ENCODE peak calls at places on chromosomes 6 and 20, in ten cellular contexts. E, K, Y, W, P, U, R, S, Z and X are unnamed samples.

GRCh38 chr6:9412951-9413559 is 977.7 kb upstream of the SLC35B3 start:
- DNase-seq in E (peak; percentile 24), K (no peak), Y (no peak), W (peak; percentile 54), P (no peak), U (no peak), R (peak; percentile 36), S (no peak), Z (no peak), X (no peak)

GRCh38 chr6:125154184-125155135 is 887 bp downstream of the TPD52L1 start:
- DNase-seq in E (peak; percentile 35), K (peak; percentile 8), Y (peak; percentile 74), W (peak; percentile 17), P (no peak), U (no peak), R (peak; percentile 75), S (peak; percentile 78), Z (no peak), X (no peak)

GRCh38 chr20:48166082-48166835 is 381.0 kb upstream of the SULF2 start:
- DNase-seq in E (no peak), K (no peak), Y (no peak), W (no peak), P (no peak), U (no peak), R (no peak), S (no peak), Z (no peak), X (no peak)

GRCh38 chr20:32333988-32334885 is 23.9 kb upstream of the ASXL1 start:
- DNase-seq in E (peak; percentile 70), K (no peak), Y (peak; percentile 74), W (peak; percentile 86), P (peak; percentile 15), U (no peak), R (peak; percentile 54), S (peak; percentile 92), Z (no peak), X (no peak)

GRCh38 chr6:156731436-156731835 is 45.7 kb upstream of the ARID1B start:
- DNase-seq in E (no peak), K (no peak), Y (no peak), W (no peak), P (no peak), U (no peak), R (no peak), S (no peak), Z (peak; percentile 19), X (peak; percentile 49)

GRCh38 chr6:51842066-51842465 is 245.3 kb downstream of the PKHD1 start:
- DNase-seq in E (no peak), K (no peak), Y (peak; percentile 19), W (no peak), P (no peak), U (no peak), R (no peak), S (no peak), Z (no peak), X (no peak)

GRCh38 chr6:168166627-168167026 is 87.6 kb upstream of the FRMD1 start:
- DNase-seq in E (peak; percentile 12), K (no peak), Y (no peak), W (no peak), P (no peak), U (peak; percentile 47), R (no peak), S (no peak), Z (no peak), X (no peak)

GRCh38 chr6:136085370-136086115 is 164.6 kb downstream of the MTFR2 start:
- DNase-seq in E (no peak), K (no peak), Y (no peak), W (no peak), P (no peak), U (no peak), R (no peak), S (no peak), Z (no peak), X (no peak)

GRCh38 chr20:51457281-51457932 is 85.1 kb downstream of the NFATC2 start:
- DNase-seq in E (peak; percentile 71), K (no peak), Y (peak; percentile 70), W (peak; percentile 21), P (no peak), U (no peak), R (peak; percentile 75), S (no peak), Z (peak; percentile 23), X (peak; percentile 62)

GRCh38 chr20:51284161-51284560 is 258.4 kb downstream of the NFATC2 start:
- DNase-seq in E (no peak), K (no peak), Y (no peak), W (no peak), P (no peak), U (no peak), R (no peak), S (no peak), Z (no peak), X (no peak)

GRCh38 chr6:41887355-41887754 is 7.8 kb downstream of the USP49 start:
- DNase-seq in E (no peak), K (peak; percentile 90), Y (no peak), W (no peak), P (no peak), U (no peak), R (no peak), S (no peak), Z (no peak), X (no peak)

DNA sequence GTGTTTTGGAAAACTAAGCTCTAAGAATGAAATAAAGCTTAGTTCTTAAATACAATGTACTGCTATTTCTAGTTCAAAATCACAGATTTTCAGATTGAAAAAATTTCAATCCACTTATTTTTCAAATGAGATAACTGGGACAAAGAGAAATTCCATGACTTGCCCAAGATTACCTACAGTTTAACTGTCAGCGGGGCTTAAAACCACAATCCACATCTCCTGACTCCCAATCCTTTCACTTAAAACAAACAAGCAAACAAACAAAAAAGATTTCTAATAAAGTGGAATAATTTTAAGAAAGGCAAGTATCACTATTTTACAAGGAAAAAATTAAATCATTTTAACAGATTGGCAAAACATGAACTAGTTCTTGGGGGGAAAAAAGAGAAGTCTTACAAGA is 4.2 kb downstream of the PHIP start:
- DNase-seq in E (no peak), K (no peak), Y (no peak), W (no peak), P (no peak), U (no peak), R (no peak), S (no peak), Z (no peak), X (no peak)
- H3K4me3 ChIP-seq in E (no peak overlapping the region), K (no peak overlapping the region), Y (no peak overlapping the region), W (no peak overlapping the region), P (no peak overlapping the region), U (no peak overlapping the region), R (no peak overlapping the region), S (no peak overlapping the region), Z (no peak overlapping the region), X (no peak overlapping the region)

GRCh38 chr6:19837511-19838441 is 606 bp downstream of the ID4 start:
- DNase-seq in E (peak; percentile 20), K (no peak), Y (peak; percentile 84), W (no peak), P (no peak), U (no peak), R (no peak), S (peak; percentile 80), Z (no peak), X (no peak)
- H3K4me3 ChIP-seq in E (peak overlapping the region; percentile 61), K (no peak overlapping the region), Y (peak overlapping the region; percentile 54), W (no peak overlapping the region), P (no peak overlapping the region), U (peak overlapping the region; percentile 92), R (peak overlapping the region; percentile 24), S (peak overlapping the region; percentile 59), Z (peak overlapping the region; percentile 73), X (peak overlapping the region; percentile 50)

DNA sequence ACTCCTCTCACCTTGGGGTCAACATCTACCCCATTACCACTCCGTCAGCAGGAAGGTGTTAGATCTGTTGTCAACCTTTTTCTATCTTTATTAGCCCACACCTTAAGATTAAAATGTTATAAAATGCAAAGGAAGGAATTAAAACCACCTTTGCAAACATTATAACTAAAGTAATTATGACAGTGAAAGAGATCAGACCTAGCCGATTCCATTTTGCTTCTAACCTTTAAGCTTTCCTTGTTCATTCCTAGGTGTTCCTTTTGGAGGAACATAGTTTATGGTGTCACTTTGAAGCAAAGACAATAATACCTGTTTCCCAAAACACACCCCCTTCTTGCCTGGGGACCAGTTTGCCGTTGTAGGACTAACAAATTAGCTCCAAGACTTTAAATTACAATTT is 1223.0 kb upstream of the ADGRB3 start:
- DNase-seq in E (no peak), K (no peak), Y (no peak), W (no peak), P (no peak), U (no peak), R (no peak), S (no peak), Z (no peak), X (no peak)
- H3K4me3 ChIP-seq in E (no peak overlapping the region), K (no peak overlapping the region), Y (no peak overlapping the region), W (no peak overlapping the region), P (no peak overlapping the region), U (no peak overlapping the region), R (no peak overlapping the region), S (no peak overlapping the region), Z (no peak overlapping the region), X (no peak overlapping the region)

GRCh38 chr6:104623052-104623690 is 236.5 kb downstream of the HACE1 start:
- DNase-seq in E (peak; percentile 50), K (peak; percentile 21), Y (no peak), W (peak; percentile 19), P (no peak), U (no peak), R (no peak), S (no peak), Z (no peak), X (no peak)
- H3K4me3 ChIP-seq in E (no peak overlapping the region), K (no peak overlapping the region), Y (no peak overlapping the region), W (no peak overlapping the region), P (no peak overlapping the region), U (no peak overlapping the region), R (no peak overlapping the region), S (no peak overlapping the region), Z (no peak overlapping the region), X (no peak overlapping the region)

DNA sequence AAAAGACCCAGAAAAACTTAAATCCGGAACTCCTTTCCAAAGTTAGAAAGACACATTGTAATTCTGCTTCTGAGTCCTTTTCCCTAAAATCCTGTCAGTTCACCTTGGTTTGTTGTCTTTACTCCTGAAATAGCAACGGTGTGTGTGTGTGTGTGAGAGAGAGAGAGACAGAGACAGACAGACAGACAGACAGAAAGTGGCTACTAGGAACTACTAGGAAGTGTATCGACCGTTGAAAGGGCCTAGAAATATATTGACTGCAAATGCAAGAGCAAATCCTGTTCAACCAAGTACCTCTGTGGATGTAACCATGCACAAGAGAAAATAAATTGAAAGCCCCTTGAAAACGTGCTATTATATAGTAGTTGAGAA is 100.0 kb upstream of the MLIP start:
- DNase-seq in E (no peak), K (no peak), Y (no peak), W (no peak), P (no peak), U (no peak), R (no peak), S (no peak), Z (no peak), X (no peak)
- H3K4me3 ChIP-seq in E (no peak overlapping the region), K (no peak overlapping the region), Y (no peak overlapping the region), W (no peak overlapping the region), P (no peak overlapping the region), U (no peak overlapping the region), R (no peak overlapping the region), S (no peak overlapping the region), Z (no peak overlapping the region), X (no peak overlapping the region)

GRCh38 chr6:111779660-111780059 is 93.6 kb downstream of the FYN start:
- DNase-seq in E (no peak), K (no peak), Y (no peak), W (no peak), P (no peak), U (no peak), R (no peak), S (no peak), Z (no peak), X (no peak)
- H3K4me3 ChIP-seq in E (no peak overlapping the region), K (no peak overlapping the region), Y (no peak overlapping the region), W (no peak overlapping the region), P (no peak overlapping the region), U (no peak overlapping the region), R (no peak overlapping the region), S (no peak overlapping the region), Z (no peak overlapping the region), X (no peak overlapping the region)